ENCODE peak calls at places on chromosomes 1 and 21, in seven cellular contexts. One of them, this sample, is unnamed. For H3K9me3, the result is how much of the 10 kb centered on the place peaks cover.

GRCh38 chr21:35988396-35989140 is 71.8 kb downstream of the SETD4 start:
- DNase-seq in psoas muscle: no peak
- DNase-seq in GM12878: no peak
- DNase-seq in adipocyte: no peak
- DNase-seq in lung: no peak
- DNase-seq in H1: no peak
- DNase-seq in naive thymus-derived CD4-positive, alpha-beta T cell: no peak
- DNase-seq in this sample: no peak

GRCh38 chr1:31215083-31215570 is 24.6 kb downstream of the NKAIN1 start:
- DNase-seq in naive thymus-derived CD4-positive, alpha-beta T cell: no peak
- DNase-seq in lung: no peak
- DNase-seq in GM12878: no peak
- DNase-seq in H1: no peak
- DNase-seq in adipocyte: no peak
- DNase-seq in psoas muscle: no peak
- DNase-seq in this sample: no peak

GRCh38 chr1:231964955-231965354 is 338.4 kb downstream of the DISC1 start:
- DNase-seq in psoas muscle: no peak
- DNase-seq in adipocyte: no peak
- DNase-seq in GM12878: no peak
- DNase-seq in lung: no peak
- DNase-seq in H1: no peak
- DNase-seq in naive thymus-derived CD4-positive, alpha-beta T cell: no peak
- DNase-seq in this sample: no peak

GRCh38 chr21:33206771-33207290 is 22.9 kb upstream of the IFNAR2 start:
- DNase-seq in psoas muscle: no peak
- DNase-seq in GM12878: no peak
- DNase-seq in H1: peak
- DNase-seq in naive thymus-derived CD4-positive, alpha-beta T cell: no peak
- DNase-seq in lung: peak
- DNase-seq in adipocyte: no peak
- DNase-seq in this sample: no peak

GRCh38 chr1:200867018-200867811 is 5.6 kb upstream of the GPR25 start:
- DNase-seq in lung: no peak
- DNase-seq in psoas muscle: no peak
- DNase-seq in H1: peak
- DNase-seq in adipocyte: no peak
- DNase-seq in naive thymus-derived CD4-positive, alpha-beta T cell: no peak
- DNase-seq in GM12878: no peak
- DNase-seq in this sample: no peak

GRCh38 chr1:244835276-244836134 is at the start of gene COX20:
- DNase-seq in naive thymus-derived CD4-positive, alpha-beta T cell: peak
- DNase-seq in lung: peak
- DNase-seq in GM12878: peak
- DNase-seq in adipocyte: peak
- DNase-seq in psoas muscle: peak
- DNase-seq in H1: peak
- DNase-seq in this sample: peak

GRCh38 chr1:211384524-211384923 is 57.9 kb downstream of the TRAF5 start:
- DNase-seq in psoas muscle: no peak
- DNase-seq in lung: no peak
- DNase-seq in adipocyte: no peak
- DNase-seq in naive thymus-derived CD4-positive, alpha-beta T cell: no peak
- DNase-seq in GM12878: no peak
- DNase-seq in H1: no peak
- DNase-seq in this sample: no peak

GRCh38 chr1:198878566-198878965 is 239.7 kb downstream of the PTPRC start:
- DNase-seq in adipocyte: no peak
- DNase-seq in lung: no peak
- DNase-seq in GM12878: no peak
- DNase-seq in psoas muscle: no peak
- DNase-seq in naive thymus-derived CD4-positive, alpha-beta T cell: no peak
- DNase-seq in H1: no peak
- DNase-seq in this sample: no peak

GRCh38 chr21:44755227-44755626 is 43.9 kb upstream of the TSPEAR start:
- DNase-seq in naive thymus-derived CD4-positive, alpha-beta T cell: no peak
- DNase-seq in adipocyte: no peak
- DNase-seq in GM12878: no peak
- DNase-seq in H1: no peak
- DNase-seq in lung: no peak
- DNase-seq in psoas muscle: no peak
- DNase-seq in this sample: no peak

GRCh38 chr1:236016782-236017400 is 48.0 kb downstream of the NID1 start:
- DNase-seq in lung: no peak
- DNase-seq in naive thymus-derived CD4-positive, alpha-beta T cell: no peak
- DNase-seq in adipocyte: no peak
- DNase-seq in psoas muscle: no peak
- DNase-seq in H1: no peak
- DNase-seq in GM12878: no peak
- DNase-seq in this sample: peak

GRCh38 chr1:63463248-63463647 is 59.8 kb downstream of the ITGB3BP start:
- DNase-seq in H1: no peak
- DNase-seq in adipocyte: no peak
- DNase-seq in lung: no peak
- DNase-seq in psoas muscle: no peak
- DNase-seq in naive thymus-derived CD4-positive, alpha-beta T cell: no peak
- DNase-seq in GM12878: no peak
- DNase-seq in this sample: peak

GRCh38 chr1:96749618-96750017 is 28.0 kb downstream of the PTBP2 start:
- DNase-seq in adipocyte: no peak
- DNase-seq in H1: no peak
- DNase-seq in lung: no peak
- DNase-seq in GM12878: no peak
- DNase-seq in psoas muscle: no peak
- DNase-seq in naive thymus-derived CD4-positive, alpha-beta T cell: no peak
- DNase-seq in this sample: no peak

GRCh38 chr1:30902653-30903290 is 5.8 kb downstream of the SDC3 start:
- DNase-seq in psoas muscle: no peak
- DNase-seq in naive thymus-derived CD4-positive, alpha-beta T cell: no peak
- DNase-seq in H1: no peak
- DNase-seq in adipocyte: no peak
- DNase-seq in GM12878: no peak
- DNase-seq in lung: no peak
- DNase-seq in this sample: no peak

GRCh38 chr1:44985747-44986359 is 542 bp downstream of the EIF2B3 start:
- DNase-seq in GM12878: no peak
- DNase-seq in H1: no peak
- DNase-seq in naive thymus-derived CD4-positive, alpha-beta T cell: no peak
- DNase-seq in psoas muscle: no peak
- DNase-seq in lung: no peak
- DNase-seq in adipocyte: no peak
- DNase-seq in this sample: peak

GRCh38 chr21:21624674-21625073 is 626.5 kb downstream of the NCAM2 start:
- DNase-seq in adipocyte: peak
- DNase-seq in GM12878: no peak
- DNase-seq in lung: no peak
- DNase-seq in naive thymus-derived CD4-positive, alpha-beta T cell: no peak
- DNase-seq in psoas muscle: no peak
- DNase-seq in H1: no peak
- DNase-seq in this sample: no peak

GRCh38 chr1:55887103-55887712 is 672.0 kb upstream of the USP24 start:
- DNase-seq in GM12878: no peak
- DNase-seq in psoas muscle: no peak
- DNase-seq in lung: no peak
- DNase-seq in adipocyte: no peak
- DNase-seq in H1: no peak
- DNase-seq in naive thymus-derived CD4-positive, alpha-beta T cell: no peak
- DNase-seq in this sample: no peak

GRCh38 chr21:42569732-42570301 is 56.2 kb downstream of the SLC37A1 start:
- DNase-seq in lung: no peak
- DNase-seq in psoas muscle: peak
- DNase-seq in adipocyte: no peak
- DNase-seq in naive thymus-derived CD4-positive, alpha-beta T cell: no peak
- DNase-seq in H1: no peak
- DNase-seq in GM12878: no peak
- DNase-seq in this sample: no peak

GRCh38 chr1:240030236-240030635 is 61.4 kb upstream of the FMN2 start:
- DNase-seq in adipocyte: peak
- DNase-seq in GM12878: no peak
- DNase-seq in H1: no peak
- DNase-seq in naive thymus-derived CD4-positive, alpha-beta T cell: no peak
- DNase-seq in psoas muscle: no peak
- DNase-seq in lung: no peak
- DNase-seq in this sample: no peak

GRCh38 chr21:33403786-33404571 is 766 bp downstream of the IFNGR2 start:
- DNase-seq in naive thymus-derived CD4-positive, alpha-beta T cell: peak
- DNase-seq in adipocyte: peak
- DNase-seq in lung: peak
- DNase-seq in GM12878: no peak
- DNase-seq in H1: peak
- DNase-seq in psoas muscle: peak
- DNase-seq in this sample: peak

GRCh38 chr1:232767381-232768074 is 37.7 kb upstream of the MAP10 start:
- DNase-seq in naive thymus-derived CD4-positive, alpha-beta T cell: no peak
- DNase-seq in GM12878: no peak
- DNase-seq in adipocyte: peak
- DNase-seq in H1: no peak
- DNase-seq in psoas muscle: peak
- DNase-seq in lung: no peak
- DNase-seq in this sample: peak

GRCh38 chr1:89900323-89900722 is 79.5 kb downstream of the LRRC8D start:
- DNase-seq in adipocyte: no peak
- DNase-seq in psoas muscle: no peak
- DNase-seq in lung: no peak
- DNase-seq in naive thymus-derived CD4-positive, alpha-beta T cell: no peak
- DNase-seq in GM12878: no peak
- DNase-seq in H1: no peak
- DNase-seq in this sample: no peak

GRCh38 chr1:91846007-91846620 is 39.8 kb downstream of the TGFBR3 start:
- DNase-seq in adipocyte: peak
- DNase-seq in naive thymus-derived CD4-positive, alpha-beta T cell: no peak
- DNase-seq in H1: no peak
- DNase-seq in psoas muscle: no peak
- DNase-seq in lung: peak
- DNase-seq in GM12878: no peak
- DNase-seq in this sample: no peak

GRCh38 chr1:7941437-7941793 is 776 bp upstream of the TNFRSF9 start:
- DNase-seq in adipocyte: no peak
- DNase-seq in lung: no peak
- DNase-seq in H1: no peak
- DNase-seq in naive thymus-derived CD4-positive, alpha-beta T cell: no peak
- DNase-seq in GM12878: no peak
- DNase-seq in psoas muscle: no peak
- DNase-seq in this sample: no peak

DNA sequence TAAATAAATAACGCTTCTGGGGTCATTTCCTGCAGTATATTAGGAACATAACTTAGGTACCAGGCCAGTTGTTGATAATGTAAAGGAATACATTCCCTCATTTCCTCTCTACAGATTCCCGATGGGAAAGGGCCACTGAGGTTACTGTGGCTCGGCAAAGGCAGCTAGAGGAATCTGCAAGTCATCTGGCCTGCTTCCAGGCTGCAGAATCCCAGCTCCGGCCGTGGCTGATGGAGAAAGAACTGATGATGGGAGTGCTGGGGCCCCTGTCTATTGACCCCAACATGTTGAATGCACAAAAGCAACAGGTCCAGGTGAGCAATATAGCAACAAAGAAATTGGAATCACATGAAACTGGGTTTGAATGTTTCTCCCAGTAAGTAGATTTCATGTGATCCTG is 109.6 kb upstream of the BMP8A start:
- DNase-seq in GM12878: no peak
- DNase-seq in psoas muscle: no peak
- DNase-seq in H1: no peak
- DNase-seq in adipocyte: no peak
- DNase-seq in naive thymus-derived CD4-positive, alpha-beta T cell: no peak
- DNase-seq in lung: no peak
- DNase-seq in this sample: no peak
- H3K9me3 ChIP-seq in GM12878: under half
- H3K9me3 ChIP-seq in psoas muscle: under half
- H3K9me3 ChIP-seq in H1: under half
- H3K9me3 ChIP-seq in adipocyte: under half
- H3K9me3 ChIP-seq in naive thymus-derived CD4-positive, alpha-beta T cell: under half
- H3K9me3 ChIP-seq in lung: under half
- H3K9me3 ChIP-seq in this sample: under half

GRCh38 chr1:14660795-14661194 is 62.3 kb downstream of the KAZN start:
- DNase-seq in lung: no peak
- DNase-seq in GM12878: no peak
- DNase-seq in naive thymus-derived CD4-positive, alpha-beta T cell: no peak
- DNase-seq in psoas muscle: no peak
- DNase-seq in H1: no peak
- DNase-seq in adipocyte: no peak
- DNase-seq in this sample: no peak
- H3K9me3 ChIP-seq in lung: under half
- H3K9me3 ChIP-seq in GM12878: under half
- H3K9me3 ChIP-seq in naive thymus-derived CD4-positive, alpha-beta T cell: under half
- H3K9me3 ChIP-seq in psoas muscle: under half
- H3K9me3 ChIP-seq in H1: under half
- H3K9me3 ChIP-seq in adipocyte: under half
- H3K9me3 ChIP-seq in this sample: under half

DNA sequence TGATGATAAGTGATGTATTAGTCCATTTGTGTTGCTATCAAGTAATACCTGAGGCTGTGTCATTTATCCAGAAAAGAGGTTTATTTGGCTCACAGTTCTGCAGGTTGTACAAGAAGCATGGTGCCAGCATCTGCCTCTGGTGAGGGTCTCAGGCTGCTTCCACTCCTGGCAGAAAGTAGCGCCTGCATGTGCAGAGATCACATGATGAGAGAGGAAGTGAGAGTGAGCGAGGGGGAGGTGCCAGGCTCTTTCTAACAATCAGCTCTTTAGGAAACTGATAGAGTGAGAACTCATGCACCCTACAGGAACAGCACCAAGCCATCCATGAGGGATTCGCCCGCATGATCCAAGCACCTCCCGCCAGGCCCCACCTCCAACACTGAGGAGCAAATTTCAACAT is 2.2 kb upstream of the FHAD1 start:
- DNase-seq in psoas muscle: no peak
- DNase-seq in adipocyte: no peak
- DNase-seq in lung: no peak
- DNase-seq in H1: no peak
- DNase-seq in GM12878: no peak
- DNase-seq in naive thymus-derived CD4-positive, alpha-beta T cell: no peak
- DNase-seq in this sample: no peak
- H3K9me3 ChIP-seq in psoas muscle: under half
- H3K9me3 ChIP-seq in adipocyte: under half
- H3K9me3 ChIP-seq in lung: under half
- H3K9me3 ChIP-seq in H1: under half
- H3K9me3 ChIP-seq in GM12878: under half
- H3K9me3 ChIP-seq in naive thymus-derived CD4-positive, alpha-beta T cell: under half
- H3K9me3 ChIP-seq in this sample: under half

GRCh38 chr1:234928642-234929041 is 200.0 kb downstream of the TOMM20 start:
- DNase-seq in H1: no peak
- DNase-seq in psoas muscle: no peak
- DNase-seq in lung: no peak
- DNase-seq in adipocyte: no peak
- DNase-seq in naive thymus-derived CD4-positive, alpha-beta T cell: no peak
- DNase-seq in GM12878: no peak
- DNase-seq in this sample: no peak
- H3K9me3 ChIP-seq in H1: under half
- H3K9me3 ChIP-seq in psoas muscle: under half
- H3K9me3 ChIP-seq in lung: under half
- H3K9me3 ChIP-seq in adipocyte: under half
- H3K9me3 ChIP-seq in naive thymus-derived CD4-positive, alpha-beta T cell: under half
- H3K9me3 ChIP-seq in GM12878: under half
- H3K9me3 ChIP-seq in this sample: under half